ENCODE peak calls at places on chromosome 5, in nine cellular contexts. I is SW480; H is colonic mucosa; C is AG10803; P is heart right ventricle; N is stimulated activated naive CD4-positive, alpha-beta T cell; J is esophagus squamous epithelium; A is EL; G is ovary. Z is an unnamed sample.
A peak's percentile ranks its signal among the peaks of the same experiment; 100 is the strongest.

GRCh38 chr5:119397518-119398380 is 41.9 kb downstream of the TNFAIP8 start:
- DNase-seq in I (no peak), H (no peak), C (peak; percentile 84), P (no peak), N (no peak), J (no peak), A (peak; percentile 69), G (no peak), Z (peak; percentile 83)

GRCh38 chr5:38433160-38433861 is 123.1 kb downstream of the LIFR start:
- DNase-seq in I (peak; percentile 64), H (no peak), C (peak; percentile 94), P (peak; percentile 76), N (no peak), J (no peak), A (peak; percentile 80), G (peak; percentile 55), Z (peak; percentile 72)

GRCh38 chr5:122916490-122916889 is 71.1 kb downstream of the SNX24 start:
- DNase-seq in I (no peak), H (no peak), C (no peak), P (no peak), N (no peak), J (no peak), A (no peak), G (no peak), Z (no peak)

GRCh38 chr5:180381428-180381827 is 28.3 kb upstream of the GFPT2 start:
- DNase-seq in I (no peak), H (no peak), C (no peak), P (no peak), N (no peak), J (no peak), A (no peak), G (no peak), Z (no peak)

GRCh38 chr5:148206620-148207019 is 3.8 kb downstream of the SPINK6 start:
- DNase-seq in I (no peak), H (no peak), C (no peak), P (no peak), N (no peak), J (no peak), A (no peak), G (no peak), Z (no peak)

GRCh38 chr5:116574682-116575634 is at the start of gene SEMA6A:
- DNase-seq in I (peak; percentile 89), H (peak; percentile 97), C (peak; percentile 75), P (peak; percentile 92), N (no peak), J (peak; percentile 21), A (peak; percentile 81), G (peak; percentile 92), Z (peak; percentile 81)

GRCh38 chr5:177484902-177485549 is 11.6 kb upstream of the DBN1 start:
- DNase-seq in I (no peak), H (no peak), C (no peak), P (no peak), N (no peak), J (no peak), A (no peak), G (no peak), Z (no peak)

GRCh38 chr5:110842948-110843347 is 104.1 kb downstream of the SLC25A46 start:
- DNase-seq in I (no peak), H (no peak), C (no peak), P (no peak), N (no peak), J (no peak), A (no peak), G (no peak), Z (no peak)